ENCODE peak calls at places on chromosomes 2 and 18, in five cellular contexts. K is stimulated activated CD8-positive, alpha-beta memory T cell treated with anti-CD3 and anti-CD28 coated beads, Interleukin-2, amount 100 ng/mL, for 48 hours; X is MM.1S; S is sigmoid colon; B is EL. I is an unnamed sample.

GRCh38 chr18:73884868-73885267 is 262.8 kb downstream of the FBXO15 start:
- DNase-seq in S (no peak), K (no peak), X (no peak), B (no peak), I (no peak)

GRCh38 chr18:48563027-48563426 is 24.2 kb downstream of the CTIF start:
- DNase-seq in X (no peak), K (no peak), S (no peak), B (peak), I (peak)

GRCh38 chr2:30234180-30234971 is 3.0 kb downstream of the LBH start:
- DNase-seq in K (no peak), S (peak), X (no peak), B (peak), I (peak)

GRCh38 chr18:53534203-53534602 is 690.3 kb downstream of the MBD2 start:
- DNase-seq in S (no peak), B (no peak), K (no peak), X (peak), I (no peak)

GRCh38 chr2:9965119-9965822 is 13.8 kb downstream of the GRHL1 start:
- DNase-seq in B (no peak), K (no peak), S (no peak), X (peak), I (no peak)

GRCh38 chr2:72913531-72914225 is 3.6 kb upstream of the EMX1 start:
- DNase-seq in S (peak), K (no peak), B (no peak), X (no peak), I (no peak)

GRCh38 chr18:63120541-63121059 is 199.0 kb downstream of the BCL2 start:
- DNase-seq in X (no peak), K (no peak), B (no peak), S (no peak), I (no peak)

GRCh38 chr2:135745545-135745944 is 3.9 kb downstream of the UBXN4 start:
- DNase-seq in K (no peak), X (no peak), B (peak), S (no peak), I (peak)

GRCh38 chr2:38092196-38092902 is 16.4 kb upstream of the CYP1B1 start:
- DNase-seq in S (peak), X (no peak), B (peak), K (no peak), I (peak)

GRCh38 chr2:9630001-9630749 is 622 bp downstream of the YWHAQ start:
- DNase-seq in X (peak), B (peak), K (peak), S (peak), I (peak)

GRCh38 chr18:58386780-58387179 is 242.1 kb downstream of the ALPK2 start:
- DNase-seq in S (no peak), X (no peak), B (no peak), K (no peak), I (no peak)

GRCh38 chr2:85925216-85925671 is 36.5 kb upstream of the ST3GAL5 start:
- DNase-seq in X (no peak), K (no peak), S (no peak), B (no peak), I (no peak)

GRCh38 chr2:145460151-145460550 is 940.2 kb upstream of the ZEB2 start:
- DNase-seq in X (no peak), B (peak), S (no peak), K (no peak), I (peak)

GRCh38 chr2:240430595-240430994 is 4.9 kb upstream of the GPC1 start:
- DNase-seq in B (no peak), X (no peak), K (no peak), S (peak), I (no peak)

GRCh38 chr18:67583621-67584020 is 67.1 kb upstream of the DSEL start:
- DNase-seq in K (no peak), B (peak), X (no peak), S (no peak), I (no peak)

GRCh38 chr2:19358242-19359020 is at the start of gene OSR1:
- DNase-seq in S (peak), X (peak), B (peak), K (no peak), I (peak)

GRCh38 chr2:68279691-68280090 is 27.4 kb upstream of the PPP3R1 start:
- DNase-seq in B (no peak), K (no peak), X (no peak), S (no peak), I (no peak)

GRCh38 chr2:1599301-1600085 is 144.8 kb downstream of the PXDN start:
- DNase-seq in X (no peak), K (no peak), S (no peak), B (no peak), I (no peak)

GRCh38 chr18:67010916-67011315 is 407.0 kb upstream of the CDH19 start:
- DNase-seq in B (no peak), K (no peak), X (no peak), S (no peak), I (peak)

GRCh38 chr2:182077023-182077422 is 91.4 kb downstream of the PPP1R1C start:
- DNase-seq in B (no peak), S (no peak), K (no peak), X (no peak), I (peak)

GRCh38 chr2:226873826-226874225 is 38.0 kb downstream of the RHBDD1 start:
- DNase-seq in K (no peak), B (no peak), S (no peak), X (no peak), I (no peak)

GRCh38 chr2:44118257-44118656 is 50.4 kb upstream of the PPM1B start:
- DNase-seq in X (no peak), K (no peak), S (no peak), B (no peak), I (no peak)

GRCh38 chr2:26086155-26086634 is 52.3 kb downstream of the RAB10 start:
- DNase-seq in K (peak), X (no peak), S (no peak), B (peak), I (peak)

GRCh38 chr18:8744656-8745055 is 39.3 kb downstream of the MTCL1 start:
- DNase-seq in X (no peak), B (no peak), K (no peak), S (no peak), I (no peak)